ENCODE peak calls at places on chromosomes 4 and X, in six cellular contexts. M, S, A, Q, N and P are unnamed samples.

GRCh38 chrX:128816919-128817318 is 706.4 kb downstream of the SMARCA1 start:
- DNase-seq in M (peak), S (no peak), A (peak), Q (no peak), N (no peak), P (no peak)

GRCh38 chr4:81421346-81422218 is 50.1 kb downstream of the RASGEF1B start:
- DNase-seq in M (no peak), S (no peak), A (peak), Q (peak), N (peak), P (no peak)

GRCh38 chr4:2254665-2255500 is 7.0 kb downstream of the MXD4 start:
- DNase-seq in M (no peak), S (no peak), A (no peak), Q (no peak), N (no peak), P (no peak)

GRCh38 chr4:184424993-184425758 is 49.2 kb downstream of the IRF2 start:
- DNase-seq in M (no peak), S (no peak), A (no peak), Q (peak), N (no peak), P (no peak)

GRCh38 chr4:155629183-155629825 is 37.3 kb upstream of the GUCY1A1 start:
- DNase-seq in M (no peak), S (no peak), A (no peak), Q (no peak), N (no peak), P (no peak)

GRCh38 chr4:23305026-23305425 is 584.8 kb downstream of the PPARGC1A start:
- DNase-seq in M (no peak), S (no peak), A (no peak), Q (peak), N (peak), P (no peak)

GRCh38 chr4:793941-794621 is 31.8 kb downstream of the CPLX1 start:
- DNase-seq in M (no peak), S (no peak), A (no peak), Q (no peak), N (peak), P (peak)

GRCh38 chr4:24598025-24598424 is 13.7 kb upstream of the DHX15 start:
- DNase-seq in M (no peak), S (no peak), A (no peak), Q (no peak), N (no peak), P (no peak)

GRCh38 chr4:182778222-182778982 is 138.8 kb downstream of the DCTD start:
- DNase-seq in M (no peak), S (no peak), A (no peak), Q (no peak), N (no peak), P (no peak)

GRCh38 chr4:133131829-133132485 is 17.1 kb upstream of the PCDH10 start:
- DNase-seq in M (no peak), S (no peak), A (no peak), Q (no peak), N (no peak), P (no peak)

GRCh38 chrX:106935175-106935574 is 15.0 kb downstream of the CLDN2 start:
- DNase-seq in M (no peak), S (no peak), A (no peak), Q (no peak), N (no peak), P (no peak)

GRCh38 chrX:37361596-37361995 is 12.4 kb downstream of the PRRG1 start:
- DNase-seq in M (no peak), S (no peak), A (no peak), Q (peak), N (no peak), P (no peak)

GRCh38 chrX:33339219-33339618 is 127.9 kb upstream of the DMD start:
- DNase-seq in M (no peak), S (no peak), A (no peak), Q (peak), N (no peak), P (no peak)

GRCh38 chrX:18617351-18617750 is 54.6 kb downstream of the RS1 start:
- DNase-seq in M (no peak), S (peak), A (no peak), Q (peak), N (no peak), P (no peak)

GRCh38 chr4:112857461-112857860 is 192.0 kb upstream of the ANK2 start:
- DNase-seq in M (no peak), S (peak), A (no peak), Q (peak), N (no peak), P (no peak)

GRCh38 chr4:17687237-17687857 is 72.9 kb downstream of the MED28 start:
- DNase-seq in M (no peak), S (no peak), A (no peak), Q (no peak), N (no peak), P (no peak)

GRCh38 chrX:120732879-120733278 is 103.0 kb upstream of the C1GALT1C1 start:
- DNase-seq in M (no peak), S (no peak), A (no peak), Q (no peak), N (no peak), P (peak)

GRCh38 chr4:7187691-7188090 is 4.6 kb upstream of the SORCS2 start:
- DNase-seq in M (no peak), S (no peak), A (no peak), Q (no peak), N (no peak), P (no peak)

GRCh38 chr4:7187297-7187592 is 5.1 kb upstream of the SORCS2 start:
- DNase-seq in M (no peak), S (no peak), A (no peak), Q (no peak), N (no peak), P (no peak)

GRCh38 chr4:7186516-7187296 is 5.6 kb upstream of the SORCS2 start:
- DNase-seq in M (no peak), S (no peak), A (no peak), Q (no peak), N (no peak), P (no peak)

GRCh38 chr4:7185487-7186030 is 6.8 kb upstream of the SORCS2 start:
- DNase-seq in M (no peak), S (no peak), A (no peak), Q (no peak), N (no peak), P (no peak)

GRCh38 chr4:7186081-7186480 is 6.3 kb upstream of the SORCS2 start:
- DNase-seq in M (peak), S (no peak), A (no peak), Q (no peak), N (no peak), P (no peak)
- TF ChIP-seq CTCF in M (peak), S (peak), A (peak), Q (peak), N (peak), P (peak)

GRCh38 chrX:43108828-43109227 is 330.9 kb upstream of the PPP1R2C start:
- DNase-seq in M (no peak), S (no peak), A (no peak), Q (no peak), N (no peak), P (no peak)

GRCh38 chrX:43106009-43106408 is 328.0 kb upstream of the PPP1R2C start:
- DNase-seq in M (no peak), S (no peak), A (no peak), Q (no peak), N (no peak), P (no peak)
- TF ChIP-seq CTCF in M (no peak), S (no peak), A (no peak), Q (no peak), N (no peak), P (no peak)

DNA sequence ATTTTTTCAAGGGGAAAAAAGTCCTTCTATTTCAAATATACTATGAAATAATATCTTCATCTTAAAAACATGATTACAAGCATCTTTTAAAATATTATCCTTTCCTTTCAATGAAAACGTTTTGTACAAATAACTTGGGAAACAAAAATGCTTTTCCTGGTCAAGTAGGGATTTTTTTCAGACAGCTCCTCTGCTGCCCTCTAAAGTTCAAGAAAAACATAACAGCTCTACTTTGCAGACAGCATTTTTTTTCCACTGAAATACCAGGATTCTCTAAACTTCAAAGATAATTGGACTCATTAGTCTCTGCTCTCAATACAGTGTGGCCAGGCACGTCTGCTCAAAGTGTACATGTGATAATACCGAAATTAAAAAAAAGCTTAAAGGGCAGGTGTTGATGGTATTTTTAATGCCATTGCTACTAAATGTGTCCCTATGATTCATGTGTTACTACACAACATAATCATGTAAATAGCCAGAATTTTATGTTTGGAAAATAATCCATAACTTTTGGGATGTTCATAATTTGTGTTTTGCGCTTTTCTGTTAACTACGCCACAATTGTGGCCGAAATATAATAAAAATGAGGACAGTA is 479.0 kb downstream of the KCNIP4 start:
- DNase-seq in M (no peak), S (no peak), A (peak), Q (peak), N (no peak), P (no peak)
- TF ChIP-seq CTCF in M (peak), S (peak), A (peak), Q (peak), N (peak), P (peak)

GRCh38 chrX:45768666-45769065 is 568.0 kb upstream of the DIPK2B start:
- DNase-seq in M (no peak), S (no peak), A (no peak), Q (no peak), N (no peak), P (no peak)
- TF ChIP-seq CTCF in M (no peak), S (no peak), A (no peak), Q (no peak), N (no peak), P (no peak)

DNA sequence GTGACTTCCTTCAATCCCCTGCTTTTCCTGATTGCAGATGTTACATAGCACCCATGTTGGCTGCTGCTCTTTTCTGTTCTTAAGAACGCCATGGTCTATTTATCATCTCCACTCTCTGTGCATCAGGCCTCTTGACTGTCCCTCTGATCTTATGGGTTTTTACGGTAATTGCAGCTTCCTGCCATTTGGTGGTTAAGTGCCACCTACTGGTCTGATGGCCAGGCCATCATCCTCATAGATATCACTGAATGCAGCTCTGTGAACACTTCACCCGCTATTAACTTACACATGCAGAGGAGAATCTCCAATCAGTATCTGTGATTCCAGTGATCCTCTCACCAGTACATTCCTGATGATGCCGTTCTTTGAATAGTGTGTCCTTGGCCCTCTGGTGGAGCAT is 382.4 kb downstream of the TRAM1L1 start:
- DNase-seq in M (no peak), S (no peak), A (peak), Q (no peak), N (peak), P (no peak)
- TF ChIP-seq CTCF in M (no peak), S (no peak), A (peak), Q (no peak), N (peak), P (peak)